ENCODE peak calls at places on chromosomes 1 and 21, in nine cellular contexts. M, W, U, D, I, R, A, B and E are unnamed samples.

GRCh38 chr1:157469715-157470114 is 82.6 kb downstream of the FCRL5 start:
- DNase-seq in R (no peak), D (no peak), U (no peak), M (no peak), I (no peak), A (no peak), W (no peak), B (no peak), E (no peak)

GRCh38 chr1:34867421-34867820 is 7.9 kb upstream of the SMIM12 start:
- DNase-seq in W (no peak), M (no peak), A (no peak), B (no peak), D (no peak), R (no peak), I (no peak), U (no peak), E (no peak)

GRCh38 chr1:34885405-34886247 is 26.1 kb upstream of the SMIM12 start:
- DNase-seq in W (no peak), I (no peak), B (peak; percentile 43), R (no peak), M (peak; percentile 55), D (no peak), A (peak; percentile 7), U (no peak), E (no peak)

GRCh38 chr1:111516008-111516535 is 12.6 kb upstream of the ADORA3 start:
- DNase-seq in U (no peak), D (no peak), W (no peak), R (no peak), M (no peak), B (no peak), I (no peak), A (peak; percentile 52), E (peak; percentile 33)

GRCh38 chr1:147168626-147169058 is 3.6 kb downstream of the PRKAB2 start:
- DNase-seq in R (no peak), W (no peak), A (peak; percentile 49), M (no peak), B (no peak), U (no peak), D (no peak), I (no peak), E (no peak)

GRCh38 chr1:224579526-224579925 is 36.6 kb upstream of the CNIH3 start:
- DNase-seq in R (no peak), A (no peak), B (no peak), I (peak; percentile 26), U (no peak), M (no peak), D (no peak), W (no peak), E (peak; percentile 70)

GRCh38 chr1:119646521-119647227 is 1.4 kb downstream of the ZNF697 start:
- DNase-seq in D (no peak), W (no peak), I (no peak), A (peak; percentile 61), M (no peak), R (no peak), U (no peak), B (no peak), E (no peak)

GRCh38 chr1:155186266-155186954 is 12.8 kb downstream of the TRIM46 start:
- DNase-seq in I (no peak), A (no peak), D (no peak), W (no peak), U (no peak), B (no peak), M (no peak), R (no peak), E (no peak)

GRCh38 chr1:4397196-4397595 is 257.2 kb upstream of the AJAP1 start:
- DNase-seq in I (no peak), W (no peak), A (no peak), B (no peak), M (no peak), U (no peak), R (no peak), D (no peak), E (no peak)

GRCh38 chr1:185853739-185854138 is 119.5 kb downstream of the HMCN1 start:
- DNase-seq in R (no peak), D (no peak), I (peak; percentile 66), U (no peak), B (no peak), W (no peak), A (peak; percentile 81), M (no peak), E (peak; percentile 76)

GRCh38 chr1:30782361-30783243 is 25.0 kb upstream of the LAPTM5 start:
- DNase-seq in M (peak; percentile 69), D (peak; percentile 47), R (peak; percentile 12), B (peak; percentile 78), W (peak; percentile 31), I (no peak), U (no peak), A (peak; percentile 21), E (no peak)

GRCh38 chr1:75725256-75725655 is 747 bp downstream of the ACADM start:
- DNase-seq in I (no peak), U (no peak), D (no peak), B (no peak), M (no peak), W (no peak), R (no peak), A (no peak), E (no peak)

GRCh38 chr21:44677881-44678280 is 4.1 kb downstream of the KRTAP12-1 start:
- DNase-seq in B (no peak), D (no peak), W (no peak), U (no peak), M (no peak), R (no peak), I (no peak), A (no peak), E (no peak)

GRCh38 chr1:36366091-36366661 is 19.5 kb downstream of the STK40 start:
- DNase-seq in R (no peak), D (no peak), M (no peak), A (no peak), B (peak; percentile 57), U (peak; percentile 41), W (no peak), I (no peak), E (no peak)